ENCODE peak calls at places on chromosomes 7 and 10, in six cellular contexts. N, R, K, X, A and Y are unnamed samples.

GRCh38 chr7:36391436-36392198 is 2.0 kb downstream of the ANLN start:
- DNase-seq in N (peak), R (no peak), K (no peak), X (peak), A (no peak), Y (peak)

GRCh38 chr10:11223081-11223480 is 205.4 kb downstream of the CELF2 start:
- DNase-seq in N (no peak), R (no peak), K (no peak), X (no peak), A (no peak), Y (no peak)

GRCh38 chr7:94348142-94348541 is 46.6 kb upstream of the COL1A2 start:
- DNase-seq in N (no peak), R (no peak), K (no peak), X (peak), A (peak), Y (peak)

GRCh38 chr7:116776610-116777289 is 85.6 kb upstream of the CAPZA2 start:
- DNase-seq in N (no peak), R (no peak), K (no peak), X (peak), A (peak), Y (peak)

GRCh38 chr10:63515002-63515763 is 6.0 kb upstream of the REEP3 start:
- DNase-seq in N (peak), R (no peak), K (peak), X (peak), A (peak), Y (peak)

GRCh38 chr10:120998782-120999285 is 147.7 kb downstream of the WDR11 start:
- DNase-seq in N (no peak), R (no peak), K (no peak), X (no peak), A (no peak), Y (no peak)

GRCh38 chr10:132961420-132961803 is 19.0 kb upstream of the CFAP46 start:
- DNase-seq in N (no peak), R (no peak), K (no peak), X (no peak), A (no peak), Y (no peak)

GRCh38 chr10:74103560-74104248 is 46.9 kb downstream of the AP3M1 start:
- DNase-seq in N (peak), R (no peak), K (no peak), X (peak), A (peak), Y (peak)

GRCh38 chr7:80428161-80429054 is 83.5 kb downstream of the GNAT3 start:
- DNase-seq in N (no peak), R (peak), K (peak), X (peak), A (peak), Y (peak)

GRCh38 chr10:99661370-99661749 is 2.1 kb downstream of the ENTPD7 start:
- DNase-seq in N (no peak), R (no peak), K (no peak), X (peak), A (peak), Y (peak)

GRCh38 chr7:25122373-25122772 is 2.7 kb downstream of the CYCS start:
- DNase-seq in N (no peak), R (no peak), K (peak), X (peak), A (peak), Y (peak)

GRCh38 chr7:76302299-76303056 is at the start of gene HSPB1:
- DNase-seq in N (peak), R (peak), K (peak), X (peak), A (peak), Y (peak)

GRCh38 chr7:98836811-98837631 is 32.8 kb downstream of the TMEM130 start:
- DNase-seq in N (peak), R (peak), K (peak), X (peak), A (peak), Y (peak)

GRCh38 chr10:99329238-99329890 is at the start of gene CNNM1:
- DNase-seq in N (no peak), R (no peak), K (peak), X (no peak), A (peak), Y (peak)

GRCh38 chr7:27176343-27176731 is 2.2 kb upstream of the HOXA10 start:
- DNase-seq in N (no peak), R (no peak), K (peak), X (no peak), A (peak), Y (no peak)

GRCh38 chr10:47104786-47105385 is 193.7 kb downstream of the PTPN20 start:
- DNase-seq in N (no peak), R (no peak), K (peak), X (peak), A (no peak), Y (no peak)

GRCh38 chr7:30365626-30366025 is 81.2 kb downstream of the ZNRF2 start:
- DNase-seq in N (no peak), R (no peak), K (no peak), X (no peak), A (peak), Y (no peak)

GRCh38 chr10:129962092-129962494 is 2.0 kb downstream of the EBF3 start:
- DNase-seq in N (no peak), R (no peak), K (peak), X (no peak), A (no peak), Y (peak)

GRCh38 chr10:77236700-77237099 is 400.9 kb downstream of the KCNMA1 start:
- DNase-seq in N (no peak), R (no peak), K (no peak), X (peak), A (peak), Y (peak)

GRCh38 chr7:17275749-17276671 is 22.4 kb upstream of the AHR start:
- DNase-seq in N (no peak), R (peak), K (no peak), X (peak), A (peak), Y (peak)

GRCh38 chr10:612696-613095 is 76.8 kb downstream of the DIP2C start:
- DNase-seq in N (no peak), R (no peak), K (no peak), X (no peak), A (no peak), Y (no peak)

GRCh38 chr10:89615824-89616223 is 29.2 kb downstream of the PANK1 start:
- DNase-seq in N (no peak), R (peak), K (no peak), X (peak), A (no peak), Y (peak)

GRCh38 chr7:11620406-11620805 is 211.6 kb downstream of the THSD7A start:
- DNase-seq in N (no peak), R (no peak), K (no peak), X (no peak), A (no peak), Y (no peak)

GRCh38 chr7:97480700-97481410 is 251.0 kb upstream of the TAC1 start:
- DNase-seq in N (no peak), R (no peak), K (no peak), X (no peak), A (no peak), Y (no peak)

GRCh38 chr7:73842248-73842895 is at the start of gene METTL27:
- DNase-seq in N (peak), R (peak), K (peak), X (peak), A (peak), Y (peak)

GRCh38 chr7:87152897-87153641 is 816 bp downstream of the DMTF1 start:
- DNase-seq in N (peak), R (peak), K (peak), X (peak), A (peak), Y (peak)

GRCh38 chr7:94206295-94206694 is 188.4 kb upstream of the COL1A2 start:
- DNase-seq in N (no peak), R (no peak), K (no peak), X (no peak), A (peak), Y (peak)

GRCh38 chr10:49116509-49117365 is 1.4 kb upstream of the VSTM4 start:
- DNase-seq in N (no peak), R (no peak), K (peak), X (no peak), A (peak), Y (no peak)

GRCh38 chr10:49115796-49116508 is 630 bp upstream of the VSTM4 start:
- DNase-seq in N (no peak), R (no peak), K (no peak), X (no peak), A (no peak), Y (no peak)

GRCh38 chr10:49113741-49114141 is 1.6 kb downstream of the VSTM4 start:
- DNase-seq in N (no peak), R (no peak), K (peak), X (peak), A (peak), Y (no peak)

GRCh38 chr10:49114718-49115014 is 656 bp downstream of the VSTM4 start:
- DNase-seq in N (no peak), R (no peak), K (no peak), X (no peak), A (no peak), Y (no peak)

DNA sequence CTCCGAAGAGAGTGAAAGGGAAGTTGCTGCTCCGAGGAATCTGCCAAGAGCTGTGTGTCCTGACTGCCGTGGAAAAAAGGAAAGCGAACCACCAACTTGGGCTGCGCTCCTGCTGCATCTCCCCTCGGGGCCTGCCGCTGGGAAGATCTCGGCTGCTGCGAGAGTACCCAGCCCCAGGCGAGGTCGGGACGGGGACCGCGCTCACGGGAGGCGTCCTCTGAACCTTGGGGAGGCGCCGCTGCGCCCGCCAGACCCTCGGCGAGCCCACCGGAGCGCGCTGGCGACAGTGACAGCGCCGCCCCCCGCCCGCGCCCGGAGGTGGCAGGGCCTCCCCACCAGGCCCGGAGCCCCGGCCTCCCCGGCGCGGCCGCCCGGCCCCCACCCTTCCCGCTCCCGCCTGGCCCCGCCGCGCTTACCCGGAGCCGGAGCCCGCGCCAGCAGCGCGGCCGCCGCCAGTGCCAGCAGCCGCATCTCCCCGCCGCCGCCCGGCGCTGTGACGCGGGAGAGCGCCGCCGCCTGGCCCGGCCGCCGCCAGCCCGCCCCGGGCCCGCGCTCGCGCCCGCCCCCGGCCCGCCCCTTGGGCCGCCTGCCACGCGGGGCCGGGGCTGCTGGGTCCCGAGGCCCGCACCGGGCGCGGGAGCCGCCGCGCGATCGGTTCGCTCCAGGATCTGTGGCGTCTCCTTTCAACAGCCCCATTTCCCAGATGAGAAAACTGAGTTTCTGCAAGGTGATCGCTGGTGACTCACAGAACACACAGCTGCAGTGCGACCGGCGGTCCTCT is at the start of gene VSTM4:
- DNase-seq in N (no peak), R (no peak), K (peak), X (peak), A (peak), Y (peak)
- H3K4me3 ChIP-seq in N (no peak), R (no peak), K (peak), X (peak), A (peak), Y (peak)

GRCh38 chr7:106870528-106870927 is 5.4 kb downstream of the PIK3CG start:
- DNase-seq in N (no peak), R (no peak), K (no peak), X (no peak), A (no peak), Y (no peak)
- H3K4me3 ChIP-seq in N (peak), R (no peak), K (no peak), X (no peak), A (no peak), Y (no peak)

GRCh38 chr10:114603943-114604342 is 54.1 kb downstream of the ABLIM1 start:
- DNase-seq in N (no peak), R (no peak), K (no peak), X (no peak), A (no peak), Y (peak)

GRCh38 chr10:114607358-114607998 is 50.6 kb downstream of the ABLIM1 start:
- DNase-seq in N (no peak), R (no peak), K (no peak), X (peak), A (peak), Y (peak)

GRCh38 chr10:114603303-114603702 is 54.8 kb downstream of the ABLIM1 start:
- DNase-seq in N (no peak), R (no peak), K (no peak), X (no peak), A (no peak), Y (no peak)

GRCh38 chr10:114605155-114605797 is 52.8 kb downstream of the ABLIM1 start:
- DNase-seq in N (no peak), R (peak), K (no peak), X (no peak), A (no peak), Y (no peak)

DNA sequence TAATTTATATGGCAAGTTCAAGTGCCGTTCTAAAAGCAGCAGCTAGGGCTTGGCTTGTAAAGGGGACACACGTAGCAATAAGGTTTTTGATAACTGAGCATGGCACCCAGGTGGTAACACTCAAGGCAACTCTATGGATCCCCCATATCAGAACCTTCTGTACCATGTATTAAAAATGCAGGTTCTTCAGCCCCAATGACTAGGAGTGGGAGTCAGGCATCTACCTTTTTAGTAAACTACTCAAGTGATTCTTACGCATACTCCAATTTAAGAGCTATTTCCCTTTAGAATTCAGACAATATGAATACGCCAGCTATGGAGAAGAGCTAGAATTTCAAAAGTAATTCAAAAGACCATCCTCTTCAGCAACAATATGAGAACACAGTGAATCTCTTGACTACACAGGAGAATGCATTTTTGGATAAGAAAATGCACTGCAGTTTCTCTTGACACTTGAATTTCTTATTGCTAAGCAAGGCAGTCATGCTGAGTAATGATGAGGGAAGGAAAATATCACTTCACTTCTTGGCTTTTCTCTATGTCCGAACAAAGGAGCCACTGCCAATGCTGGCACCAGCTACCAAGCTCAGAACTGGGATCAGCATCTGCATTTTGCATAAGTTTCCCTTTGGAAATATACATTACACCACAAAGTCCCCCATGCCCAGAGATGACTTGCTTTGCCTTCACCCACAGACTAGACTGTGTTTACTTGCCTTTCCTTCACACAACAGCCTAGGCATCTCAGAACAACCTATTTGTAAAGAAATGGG is 53.5 kb downstream of the ABLIM1 start:
- DNase-seq in N (no peak), R (no peak), K (no peak), X (no peak), A (peak), Y (peak)
- H3K4me3 ChIP-seq in N (no peak), R (no peak), K (no peak), X (no peak), A (no peak), Y (no peak)

DNA sequence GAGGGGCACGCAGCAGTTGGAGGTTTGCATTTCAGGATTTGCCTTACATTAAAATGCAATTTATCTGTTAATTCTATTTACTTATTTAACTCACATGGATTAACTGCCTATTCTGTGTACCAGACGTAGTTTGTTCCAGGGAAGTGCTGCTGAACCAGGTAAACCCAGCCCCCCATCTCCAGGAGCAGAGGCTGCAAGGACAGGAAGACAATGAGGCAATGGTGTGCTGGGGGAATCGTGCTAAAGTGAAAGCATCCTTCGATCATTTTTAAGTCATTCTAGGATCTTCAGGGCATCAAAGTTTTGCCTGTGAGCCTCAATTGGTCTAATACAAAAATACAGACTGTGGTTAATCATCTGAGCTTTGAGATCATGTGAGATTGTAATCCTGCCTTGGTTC is 166.4 kb downstream of the DNAJB6 start:
- DNase-seq in N (no peak), R (no peak), K (peak), X (no peak), A (no peak), Y (no peak)
- H3K4me3 ChIP-seq in N (no peak), R (no peak), K (no peak), X (no peak), A (no peak), Y (no peak)

GRCh38 chr10:100670368-100670767 is 75.0 kb upstream of the PAX2 start:
- DNase-seq in N (no peak), R (no peak), K (no peak), X (no peak), A (no peak), Y (no peak)
- H3K4me3 ChIP-seq in N (no peak), R (peak), K (peak), X (no peak), A (no peak), Y (no peak)

DNA sequence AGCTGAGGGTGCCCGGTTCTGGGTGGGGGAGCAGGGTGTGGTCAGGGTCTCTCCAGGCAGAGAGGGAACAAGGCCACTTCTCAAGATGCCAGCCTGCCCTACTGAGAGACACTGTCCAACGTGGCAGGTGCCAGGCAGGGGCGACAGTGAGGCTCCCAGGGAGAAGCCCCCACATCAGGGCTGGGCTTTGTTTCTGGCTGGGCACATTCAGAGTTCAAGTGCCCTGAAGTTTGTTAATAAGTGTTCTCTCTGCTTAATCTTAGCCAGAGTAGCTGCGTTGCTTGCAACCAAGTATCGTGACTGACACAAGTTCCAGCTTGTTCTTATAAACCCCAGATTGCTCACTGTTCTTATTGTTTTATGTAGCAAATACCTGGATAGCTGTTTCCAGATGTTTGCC is 21.8 kb downstream of the FOXL3 start:
- DNase-seq in N (no peak), R (no peak), K (no peak), X (no peak), A (no peak), Y (no peak)
- H3K4me3 ChIP-seq in N (no peak), R (no peak), K (no peak), X (no peak), A (no peak), Y (no peak)